ENCODE peak calls at places on chromosome 21, in eight cellular contexts. U is hepatocyte, R is fibroblast of lung, I is IMR-90, G is cardiac muscle cell, M is Peyer's patch, B is WERI-Rb-1, A is suprapubic skin. L is an unnamed sample.
A peak's percentile ranks its signal among the peaks of the same experiment; 100 is the strongest.

GRCh38 chr21:41567901-41568510 is 60.0 kb upstream of the TMPRSS2 start:
- DNase-seq in U (no peak), R (no peak), I (no peak), G (no peak), M (no peak), B (no peak), A (no peak), L (no peak)

GRCh38 chr21:41926068-41926806 is 27.6 kb downstream of the C2CD2 start:
- DNase-seq in U (peak; percentile 54), R (peak; percentile 65), I (peak; percentile 66), G (peak; percentile 64), M (no peak), B (no peak), A (no peak), L (peak; percentile 52)

GRCh38 chr21:44461438-44462089 is 6.3 kb downstream of the LRRC3 start:
- DNase-seq in U (no peak), R (no peak), I (no peak), G (no peak), M (peak; percentile 33), B (peak; percentile 56), A (no peak), L (no peak)

GRCh38 chr21:33848252-33848953 is 67.2 kb downstream of the ATP5PO start:
- DNase-seq in U (no peak), R (no peak), I (no peak), G (no peak), M (no peak), B (no peak), A (no peak), L (no peak)

GRCh38 chr21:29351691-29352090 is 53.0 kb downstream of the BACH1 start:
- DNase-seq in U (no peak), R (peak; percentile 98), I (peak; percentile 91), G (peak; percentile 81), M (no peak), B (no peak), A (no peak), L (peak; percentile 71)

GRCh38 chr21:42120056-42120903 is 49.2 kb downstream of the UMODL1 start:
- DNase-seq in U (peak; percentile 50), R (no peak), I (no peak), G (no peak), M (peak; percentile 68), B (no peak), A (no peak), L (no peak)

GRCh38 chr21:33654412-33654811 is 12.1 kb downstream of the ITSN1 start:
- DNase-seq in U (no peak), R (no peak), I (no peak), G (no peak), M (no peak), B (no peak), A (no peak), L (no peak)

GRCh38 chr21:41966341-41966833 is 12.6 kb upstream of the C2CD2 start:
- DNase-seq in U (no peak), R (peak; percentile 50), I (peak; percentile 24), G (no peak), M (peak; percentile 24), B (no peak), A (no peak), L (no peak)

GRCh38 chr21:36661511-36662309 is 37.2 kb upstream of the SIM2 start:
- DNase-seq in U (peak; percentile 43), R (peak; percentile 19), I (peak; percentile 48), G (peak; percentile 45), M (no peak), B (peak; percentile 75), A (no peak), L (peak; percentile 34)

GRCh38 chr21:41364308-41364707 is 2.5 kb downstream of the MX2 start:
- DNase-seq in U (no peak), R (no peak), I (no peak), G (no peak), M (peak; percentile 63), B (no peak), A (no peak), L (no peak)

GRCh38 chr21:35294231-35294898 is 245.3 kb upstream of the RUNX1 start:
- DNase-seq in U (peak; percentile 31), R (no peak), I (no peak), G (no peak), M (peak; percentile 61), B (no peak), A (no peak), L (peak; percentile 74)

GRCh38 chr21:19475525-19475924 is 1071.9 kb upstream of the TMPRSS15 start:
- DNase-seq in U (peak; percentile 10), R (no peak), I (no peak), G (peak; percentile 65), M (no peak), B (no peak), A (no peak), L (no peak)

GRCh38 chr21:35603471-35603870 is 456.9 kb downstream of the SETD4 start:
- DNase-seq in U (no peak), R (no peak), I (no peak), G (no peak), M (no peak), B (no peak), A (no peak), L (no peak)

GRCh38 chr21:26925122-26925521 is 41.8 kb downstream of the ADAMTS5 start:
- DNase-seq in U (no peak), R (no peak), I (no peak), G (no peak), M (no peak), B (no peak), A (no peak), L (no peak)

GRCh38 chr21:32772281-32773047 is 909 bp upstream of the PAXBP1 start:
- DNase-seq in U (peak; percentile 80), R (peak; percentile 53), I (peak; percentile 20), G (peak; percentile 24), M (peak; percentile 75), B (peak; percentile 42), A (no peak), L (peak; percentile 37)

GRCh38 chr21:36513430-36513829 is 33.5 kb upstream of the CLDN14 start:
- DNase-seq in U (no peak), R (no peak), I (no peak), G (no peak), M (no peak), B (no peak), A (no peak), L (no peak)

DNA sequence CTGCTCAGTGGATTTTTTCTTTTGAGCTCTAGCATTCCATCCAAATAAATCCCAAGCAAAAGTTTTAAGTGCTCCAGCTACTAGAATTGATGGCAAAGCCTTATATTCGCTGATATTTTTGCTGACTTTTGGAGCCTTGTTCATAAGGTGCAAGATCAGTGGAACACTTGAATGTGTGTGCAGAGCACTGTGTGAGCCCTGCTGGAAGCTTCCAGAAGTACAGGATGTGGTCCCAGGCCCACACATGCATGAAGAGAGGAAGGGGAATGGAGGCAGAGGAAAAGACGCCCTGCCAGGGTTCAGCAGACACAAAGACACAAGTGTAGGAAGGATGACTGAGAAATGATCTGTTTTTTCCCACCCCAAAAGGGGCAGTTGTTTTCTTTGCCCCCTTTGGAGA is 169.4 kb downstream of the KCNJ6 start:
- DNase-seq in U (no peak), R (no peak), I (no peak), G (no peak), M (no peak), B (no peak), A (no peak), L (no peak)
- TF ChIP-seq CTCF in U (no peak), R (peak; percentile 18), I (no peak), G (peak; percentile 10), M (no peak), B (peak; percentile 6), A (no peak), L (no peak)

GRCh38 chr21:8991088-8991907 is 1530.1 kb upstream of the TPTE start:
- DNase-seq in U (no peak), R (peak; percentile 59), I (no peak), G (no peak), M (no peak), B (no peak), A (no peak), L (no peak)

GRCh38 chr21:8989883-8990325 is 1531.5 kb upstream of the TPTE start:
- DNase-seq in U (no peak), R (peak; percentile 61), I (no peak), G (no peak), M (no peak), B (no peak), A (peak; percentile 81), L (no peak)

GRCh38 chr21:8990326-8991087 is 1530.9 kb upstream of the TPTE start:
- DNase-seq in U (no peak), R (peak; percentile 49), I (no peak), G (no peak), M (no peak), B (no peak), A (no peak), L (no peak)

GRCh38 chr21:8989261-8989882 is 1532.0 kb upstream of the TPTE start:
- DNase-seq in U (no peak), R (peak; percentile 58), I (no peak), G (no peak), M (no peak), B (no peak), A (no peak), L (no peak)

GRCh38 chr21:8988696-8989095 is 1532.7 kb upstream of the TPTE start:
- DNase-seq in U (no peak), R (peak; percentile 52), I (no peak), G (no peak), M (no peak), B (no peak), A (no peak), L (no peak)
- H3K4me3 ChIP-seq in U (no peak overlapping the region), R (no peak overlapping the region), I (no peak overlapping the region), G (no peak overlapping the region), M (no peak overlapping the region), B (no peak overlapping the region), A (no peak overlapping the region), L (no peak overlapping the region)

GRCh38 chr21:46122758-46123683 is 25.1 kb downstream of the COL6A2 start:
- DNase-seq in U (no peak), R (no peak), I (no peak), G (no peak), M (peak; percentile 11), B (no peak), A (no peak), L (peak; percentile 0)
- H3K27ac ChIP-seq in U (no peak overlapping the region), R (no peak overlapping the region), I (no peak overlapping the region), G (no peak overlapping the region), M (no peak overlapping the region), B (no peak overlapping the region), A (no peak overlapping the region), L (no peak overlapping the region)

DNA sequence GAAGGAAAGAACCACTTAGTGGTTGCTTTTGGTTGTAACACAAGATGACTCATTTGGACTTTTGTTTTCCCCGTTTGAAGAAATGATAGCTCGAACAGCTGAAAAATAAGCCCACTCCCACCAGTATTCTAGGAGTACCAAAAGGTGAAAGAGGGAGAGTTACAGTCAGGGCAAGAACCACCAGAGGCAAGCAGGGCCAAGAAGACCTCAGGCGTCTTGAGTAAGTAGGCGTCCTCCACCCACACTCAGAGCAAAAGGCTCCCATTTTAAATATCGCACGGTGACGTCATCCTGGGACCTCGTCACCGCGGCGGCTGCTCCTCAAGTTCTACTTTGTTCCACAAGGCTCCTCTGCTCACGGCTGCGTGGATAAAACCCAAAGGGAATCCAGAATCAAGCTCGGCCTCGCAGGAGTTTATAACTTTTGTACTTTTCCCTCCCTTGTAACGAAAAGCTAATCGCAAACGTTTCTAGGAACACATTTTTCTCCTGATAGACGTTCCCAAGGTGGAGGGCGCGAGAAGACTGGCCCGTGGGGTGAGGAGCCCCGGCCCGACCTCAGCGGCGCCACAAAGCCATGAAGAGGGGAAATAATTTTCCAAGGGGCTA is 1.2 kb downstream of the BTG3 start:
- DNase-seq in U (peak; percentile 94), R (peak; percentile 94), I (peak; percentile 94), G (peak; percentile 94), M (peak; percentile 93), B (peak; percentile 76), A (peak; percentile 91), L (peak; percentile 85)
- TF ChIP-seq CTCF in U (no peak), R (no peak), I (no peak), G (no peak), M (no peak), B (no peak), A (no peak), L (no peak)